ENCODE peak calls at places on chromosomes 1 and 21, in ten cellular contexts. One of them, this sample, is unnamed. For H3K4me1, the result is how much of the 10 kb centered on the place peaks cover.

GRCh38 chr1:193264313-193265065 is 78.1 kb upstream of the B3GALT2 start:
- DNase-seq in HCT116: no peak
- DNase-seq in body of pancreas: no peak
- DNase-seq in IMR-90: peak
- DNase-seq in uterus: no peak
- DNase-seq in Peyer's patch: no peak
- DNase-seq in A549: no peak
- DNase-seq in ovary: no peak
- DNase-seq in breast epithelium: no peak
- DNase-seq in adrenal gland: no peak
- DNase-seq in this sample: no peak

GRCh38 chr1:168628807-168629206 is 52.4 kb downstream of the XCL1 start:
- DNase-seq in breast epithelium: no peak
- DNase-seq in Peyer's patch: no peak
- DNase-seq in ovary: no peak
- DNase-seq in IMR-90: peak
- DNase-seq in HCT116: peak
- DNase-seq in adrenal gland: no peak
- DNase-seq in body of pancreas: no peak
- DNase-seq in uterus: no peak
- DNase-seq in A549: peak
- DNase-seq in this sample: no peak

GRCh38 chr1:24119859-24120756 is 8.2 kb upstream of the MYOM3 start:
- DNase-seq in uterus: no peak
- DNase-seq in body of pancreas: peak
- DNase-seq in A549: no peak
- DNase-seq in HCT116: no peak
- DNase-seq in IMR-90: peak
- DNase-seq in Peyer's patch: no peak
- DNase-seq in adrenal gland: peak
- DNase-seq in breast epithelium: peak
- DNase-seq in ovary: no peak
- DNase-seq in this sample: peak

GRCh38 chr1:180196436-180197003 is 33.5 kb upstream of the LHX4 start:
- DNase-seq in HCT116: no peak
- DNase-seq in IMR-90: no peak
- DNase-seq in breast epithelium: no peak
- DNase-seq in ovary: no peak
- DNase-seq in A549: no peak
- DNase-seq in Peyer's patch: no peak
- DNase-seq in adrenal gland: no peak
- DNase-seq in uterus: no peak
- DNase-seq in body of pancreas: no peak
- DNase-seq in this sample: no peak

GRCh38 chr1:8408151-8408839 is 90.4 kb downstream of the SLC45A1 start:
- DNase-seq in ovary: peak
- DNase-seq in adrenal gland: peak
- DNase-seq in HCT116: no peak
- DNase-seq in A549: no peak
- DNase-seq in breast epithelium: peak
- DNase-seq in uterus: peak
- DNase-seq in IMR-90: peak
- DNase-seq in body of pancreas: peak
- DNase-seq in Peyer's patch: peak
- DNase-seq in this sample: no peak

GRCh38 chr21:26099610-26100219 is 70.9 kb downstream of the APP start:
- DNase-seq in adrenal gland: no peak
- DNase-seq in uterus: no peak
- DNase-seq in breast epithelium: no peak
- DNase-seq in Peyer's patch: no peak
- DNase-seq in body of pancreas: no peak
- DNase-seq in ovary: no peak
- DNase-seq in IMR-90: peak
- DNase-seq in HCT116: no peak
- DNase-seq in A549: no peak
- DNase-seq in this sample: no peak

GRCh38 chr1:88727205-88727604 is 43.1 kb downstream of the PKN2 start:
- DNase-seq in HCT116: no peak
- DNase-seq in breast epithelium: no peak
- DNase-seq in IMR-90: no peak
- DNase-seq in ovary: no peak
- DNase-seq in A549: no peak
- DNase-seq in body of pancreas: no peak
- DNase-seq in adrenal gland: no peak
- DNase-seq in uterus: no peak
- DNase-seq in Peyer's patch: no peak
- DNase-seq in this sample: no peak

GRCh38 chr1:37875833-37876232 is 16.4 kb upstream of the MTF1 start:
- DNase-seq in body of pancreas: no peak
- DNase-seq in HCT116: no peak
- DNase-seq in uterus: no peak
- DNase-seq in adrenal gland: no peak
- DNase-seq in A549: no peak
- DNase-seq in breast epithelium: no peak
- DNase-seq in Peyer's patch: no peak
- DNase-seq in IMR-90: no peak
- DNase-seq in ovary: no peak
- DNase-seq in this sample: no peak

GRCh38 chr1:165075725-165076370 is 280.7 kb downstream of the LMX1A start:
- DNase-seq in HCT116: no peak
- DNase-seq in adrenal gland: peak
- DNase-seq in ovary: no peak
- DNase-seq in IMR-90: peak
- DNase-seq in breast epithelium: no peak
- DNase-seq in body of pancreas: peak
- DNase-seq in A549: peak
- DNase-seq in Peyer's patch: no peak
- DNase-seq in uterus: no peak
- DNase-seq in this sample: no peak

GRCh38 chr1:110235839-110236682 is 25.9 kb downstream of the KCNC4 start:
- DNase-seq in uterus: no peak
- DNase-seq in body of pancreas: peak
- DNase-seq in adrenal gland: no peak
- DNase-seq in breast epithelium: no peak
- DNase-seq in Peyer's patch: no peak
- DNase-seq in HCT116: peak
- DNase-seq in A549: no peak
- DNase-seq in ovary: no peak
- DNase-seq in IMR-90: peak
- DNase-seq in this sample: peak

GRCh38 chr1:21594935-21595897 is 73.9 kb downstream of the RAP1GAP start:
- DNase-seq in uterus: no peak
- DNase-seq in HCT116: peak
- DNase-seq in adrenal gland: peak
- DNase-seq in breast epithelium: no peak
- DNase-seq in body of pancreas: peak
- DNase-seq in ovary: peak
- DNase-seq in A549: peak
- DNase-seq in IMR-90: peak
- DNase-seq in Peyer's patch: peak
- DNase-seq in this sample: peak
- TF ChIP-seq POLR2A in uterus: no peak
- TF ChIP-seq POLR2A in HCT116: no peak
- TF ChIP-seq POLR2A in adrenal gland: no peak
- TF ChIP-seq POLR2A in breast epithelium: no peak
- TF ChIP-seq POLR2A in body of pancreas: no peak
- TF ChIP-seq POLR2A in ovary: no peak
- TF ChIP-seq POLR2A in A549: no peak
- TF ChIP-seq POLR2A in IMR-90: no peak
- TF ChIP-seq POLR2A in Peyer's patch: no peak
- TF ChIP-seq POLR2A in this sample: no peak

GRCh38 chr1:176954242-176954641 is 210.3 kb downstream of the ASTN1 start:
- DNase-seq in A549: no peak
- DNase-seq in IMR-90: no peak
- DNase-seq in body of pancreas: no peak
- DNase-seq in ovary: no peak
- DNase-seq in adrenal gland: no peak
- DNase-seq in uterus: no peak
- DNase-seq in Peyer's patch: no peak
- DNase-seq in HCT116: peak
- DNase-seq in breast epithelium: no peak
- DNase-seq in this sample: no peak

GRCh38 chr1:176944606-176945005 is 219.9 kb downstream of the ASTN1 start:
- DNase-seq in Peyer's patch: no peak
- DNase-seq in IMR-90: no peak
- DNase-seq in breast epithelium: no peak
- DNase-seq in body of pancreas: no peak
- DNase-seq in uterus: no peak
- DNase-seq in A549: no peak
- DNase-seq in adrenal gland: no peak
- DNase-seq in ovary: no peak
- DNase-seq in HCT116: no peak
- DNase-seq in this sample: no peak

GRCh38 chr1:176943783-176944182 is 220.7 kb downstream of the ASTN1 start:
- DNase-seq in uterus: no peak
- DNase-seq in adrenal gland: no peak
- DNase-seq in breast epithelium: no peak
- DNase-seq in A549: no peak
- DNase-seq in IMR-90: no peak
- DNase-seq in body of pancreas: no peak
- DNase-seq in ovary: no peak
- DNase-seq in HCT116: no peak
- DNase-seq in Peyer's patch: no peak
- DNase-seq in this sample: no peak

GRCh38 chr1:176950736-176951308 is 213.7 kb downstream of the ASTN1 start:
- DNase-seq in A549: no peak
- DNase-seq in ovary: no peak
- DNase-seq in breast epithelium: no peak
- DNase-seq in Peyer's patch: no peak
- DNase-seq in body of pancreas: no peak
- DNase-seq in IMR-90: no peak
- DNase-seq in uterus: no peak
- DNase-seq in HCT116: no peak
- DNase-seq in adrenal gland: no peak
- DNase-seq in this sample: no peak

DNA sequence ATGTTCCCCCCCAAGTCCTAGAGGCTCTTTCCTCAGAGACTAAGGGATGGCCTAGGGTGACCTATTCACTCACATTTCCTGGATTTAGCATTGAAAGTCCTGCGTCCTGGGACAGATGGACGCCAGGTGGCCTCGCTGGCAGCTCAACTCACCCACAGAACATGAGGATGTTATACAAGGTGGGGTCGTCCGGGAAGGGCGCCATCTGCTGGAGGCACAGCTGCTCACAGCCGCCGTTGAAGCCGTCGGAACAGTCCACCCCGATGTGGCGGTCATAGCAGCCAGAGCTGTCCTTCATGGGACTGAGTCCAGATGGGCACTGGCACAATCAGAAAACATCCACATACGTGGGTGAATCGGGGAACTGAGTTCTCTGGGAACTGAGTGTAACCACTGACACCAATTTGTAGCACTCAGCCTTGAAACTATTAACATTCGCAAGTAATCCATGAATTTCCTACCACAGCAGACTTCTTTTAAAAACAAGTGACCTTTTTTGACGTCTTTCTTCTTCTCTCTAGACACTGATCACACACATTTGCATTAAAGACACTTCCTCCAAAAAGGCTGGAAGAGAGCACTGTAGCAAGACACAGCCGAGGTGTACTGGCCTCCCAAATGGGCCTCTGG is 215.4 kb downstream of the ASTN1 start:
- DNase-seq in Peyer's patch: peak
- DNase-seq in adrenal gland: peak
- DNase-seq in breast epithelium: no peak
- DNase-seq in ovary: no peak
- DNase-seq in body of pancreas: peak
- DNase-seq in uterus: no peak
- DNase-seq in IMR-90: peak
- DNase-seq in A549: peak
- DNase-seq in HCT116: peak
- DNase-seq in this sample: no peak
- H3K4me1 ChIP-seq in Peyer's patch: under half
- H3K4me1 ChIP-seq in adrenal gland: under half
- H3K4me1 ChIP-seq in breast epithelium: under half
- H3K4me1 ChIP-seq in ovary: under half
- H3K4me1 ChIP-seq in body of pancreas: under half
- H3K4me1 ChIP-seq in uterus: under half
- H3K4me1 ChIP-seq in IMR-90: under half
- H3K4me1 ChIP-seq in A549: under half
- H3K4me1 ChIP-seq in HCT116: under half
- H3K4me1 ChIP-seq in this sample: under half

GRCh38 chr1:226199971-226200370 is 13.4 kb upstream of the ACBD3 start:
- DNase-seq in ovary: no peak
- DNase-seq in uterus: no peak
- DNase-seq in A549: no peak
- DNase-seq in body of pancreas: no peak
- DNase-seq in adrenal gland: no peak
- DNase-seq in HCT116: no peak
- DNase-seq in IMR-90: no peak
- DNase-seq in Peyer's patch: no peak
- DNase-seq in breast epithelium: no peak
- DNase-seq in this sample: no peak

GRCh38 chr1:226202246-226202645 is 15.7 kb upstream of the ACBD3 start:
- DNase-seq in Peyer's patch: no peak
- DNase-seq in A549: no peak
- DNase-seq in uterus: no peak
- DNase-seq in breast epithelium: no peak
- DNase-seq in ovary: no peak
- DNase-seq in IMR-90: no peak
- DNase-seq in adrenal gland: no peak
- DNase-seq in body of pancreas: no peak
- DNase-seq in HCT116: no peak
- DNase-seq in this sample: no peak

GRCh38 chr1:226203693-226204092 is 17.2 kb upstream of the ACBD3 start:
- DNase-seq in Peyer's patch: no peak
- DNase-seq in A549: no peak
- DNase-seq in breast epithelium: no peak
- DNase-seq in body of pancreas: no peak
- DNase-seq in HCT116: no peak
- DNase-seq in ovary: no peak
- DNase-seq in uterus: no peak
- DNase-seq in adrenal gland: no peak
- DNase-seq in IMR-90: no peak
- DNase-seq in this sample: no peak

GRCh38 chr1:226203237-226203636 is 16.7 kb upstream of the ACBD3 start:
- DNase-seq in Peyer's patch: no peak
- DNase-seq in HCT116: no peak
- DNase-seq in A549: no peak
- DNase-seq in adrenal gland: no peak
- DNase-seq in ovary: no peak
- DNase-seq in uterus: no peak
- DNase-seq in IMR-90: no peak
- DNase-seq in body of pancreas: no peak
- DNase-seq in breast epithelium: no peak
- DNase-seq in this sample: no peak

GRCh38 chr1:226201029-226201593 is 14.6 kb upstream of the ACBD3 start:
- DNase-seq in A549: no peak
- DNase-seq in ovary: no peak
- DNase-seq in body of pancreas: no peak
- DNase-seq in breast epithelium: no peak
- DNase-seq in Peyer's patch: no peak
- DNase-seq in HCT116: peak
- DNase-seq in adrenal gland: no peak
- DNase-seq in uterus: no peak
- DNase-seq in IMR-90: peak
- DNase-seq in this sample: no peak
- TF ChIP-seq CTCF in A549: no peak
- TF ChIP-seq CTCF in ovary: no peak
- TF ChIP-seq CTCF in body of pancreas: no peak
- TF ChIP-seq CTCF in breast epithelium: no peak
- TF ChIP-seq CTCF in Peyer's patch: no peak
- TF ChIP-seq CTCF in HCT116: peak
- TF ChIP-seq CTCF in adrenal gland: peak
- TF ChIP-seq CTCF in uterus: no peak
- TF ChIP-seq CTCF in IMR-90: peak
- TF ChIP-seq CTCF in this sample: no peak

GRCh38 chr1:244969355-244970235 is 105.3 kb upstream of the HNRNPU start:
- DNase-seq in IMR-90: peak
- DNase-seq in breast epithelium: peak
- DNase-seq in ovary: peak
- DNase-seq in Peyer's patch: peak
- DNase-seq in uterus: peak
- DNase-seq in adrenal gland: peak
- DNase-seq in A549: no peak
- DNase-seq in body of pancreas: peak
- DNase-seq in HCT116: peak
- DNase-seq in this sample: peak
- TF ChIP-seq POLR2A in IMR-90: peak
- TF ChIP-seq POLR2A in breast epithelium: peak
- TF ChIP-seq POLR2A in ovary: peak
- TF ChIP-seq POLR2A in Peyer's patch: peak
- TF ChIP-seq POLR2A in uterus: peak
- TF ChIP-seq POLR2A in adrenal gland: peak
- TF ChIP-seq POLR2A in A549: peak
- TF ChIP-seq POLR2A in body of pancreas: peak
- TF ChIP-seq POLR2A in HCT116: peak
- TF ChIP-seq POLR2A in this sample: no peak